ENCODE peak calls at places on chromosomes 12 and 14, in eight cellular contexts. One of them, this sample, is unnamed.

GRCh38 chr12:4947297-4947696 is 37.6 kb downstream of the KCNA1 start:
- DNase-seq in fibroblast of mammary gland: no peak
- DNase-seq in activated CD8-positive, alpha-beta memory T cell treated with anti-CD3 and anti-CD28 coated beads for 24 hours: no peak
- DNase-seq in renal cortical epithelial cell: no peak
- DNase-seq in brain microvascular endothelial cell: no peak
- DNase-seq in effector CD8-positive, alpha-beta T cell: no peak
- DNase-seq in CD8-positive, alpha-beta T cell: no peak
- DNase-seq in fibroblast of pulmonary artery: no peak
- DNase-seq in this sample: no peak

GRCh38 chr14:38721822-38722431 is 381.1 kb downstream of the SEC23A start:
- DNase-seq in fibroblast of mammary gland: peak
- DNase-seq in activated CD8-positive, alpha-beta memory T cell treated with anti-CD3 and anti-CD28 coated beads for 24 hours: no peak
- DNase-seq in renal cortical epithelial cell: peak
- DNase-seq in brain microvascular endothelial cell: peak
- DNase-seq in effector CD8-positive, alpha-beta T cell: no peak
- DNase-seq in CD8-positive, alpha-beta T cell: no peak
- DNase-seq in fibroblast of pulmonary artery: peak
- DNase-seq in this sample: peak

GRCh38 chr12:88420460-88420859 is 159.8 kb downstream of the KITLG start:
- DNase-seq in fibroblast of mammary gland: peak
- DNase-seq in activated CD8-positive, alpha-beta memory T cell treated with anti-CD3 and anti-CD28 coated beads for 24 hours: no peak
- DNase-seq in renal cortical epithelial cell: peak
- DNase-seq in brain microvascular endothelial cell: peak
- DNase-seq in effector CD8-positive, alpha-beta T cell: no peak
- DNase-seq in CD8-positive, alpha-beta T cell: no peak
- DNase-seq in fibroblast of pulmonary artery: peak
- DNase-seq in this sample: no peak

GRCh38 chr12:20950248-20950647 is 139.7 kb downstream of the SLCO1B3 start:
- DNase-seq in fibroblast of mammary gland: peak
- DNase-seq in activated CD8-positive, alpha-beta memory T cell treated with anti-CD3 and anti-CD28 coated beads for 24 hours: no peak
- DNase-seq in renal cortical epithelial cell: peak
- DNase-seq in brain microvascular endothelial cell: peak
- DNase-seq in effector CD8-positive, alpha-beta T cell: no peak
- DNase-seq in CD8-positive, alpha-beta T cell: no peak
- DNase-seq in fibroblast of pulmonary artery: peak
- DNase-seq in this sample: peak

GRCh38 chr14:100587763-100588411 is 670 bp upstream of the BEGAIN start:
- DNase-seq in fibroblast of mammary gland: peak
- DNase-seq in activated CD8-positive, alpha-beta memory T cell treated with anti-CD3 and anti-CD28 coated beads for 24 hours: no peak
- DNase-seq in renal cortical epithelial cell: no peak
- DNase-seq in brain microvascular endothelial cell: no peak
- DNase-seq in effector CD8-positive, alpha-beta T cell: no peak
- DNase-seq in CD8-positive, alpha-beta T cell: no peak
- DNase-seq in fibroblast of pulmonary artery: peak
- DNase-seq in this sample: peak

GRCh38 chr14:90601521-90601920 is 204.7 kb downstream of the CALM1 start:
- DNase-seq in fibroblast of mammary gland: no peak
- DNase-seq in activated CD8-positive, alpha-beta memory T cell treated with anti-CD3 and anti-CD28 coated beads for 24 hours: no peak
- DNase-seq in renal cortical epithelial cell: no peak
- DNase-seq in brain microvascular endothelial cell: no peak
- DNase-seq in effector CD8-positive, alpha-beta T cell: no peak
- DNase-seq in CD8-positive, alpha-beta T cell: no peak
- DNase-seq in fibroblast of pulmonary artery: no peak
- DNase-seq in this sample: no peak

GRCh38 chr14:104658325-104658712 is 31.1 kb upstream of the INF2 start:
- DNase-seq in fibroblast of mammary gland: no peak
- DNase-seq in activated CD8-positive, alpha-beta memory T cell treated with anti-CD3 and anti-CD28 coated beads for 24 hours: no peak
- DNase-seq in renal cortical epithelial cell: no peak
- DNase-seq in brain microvascular endothelial cell: no peak
- DNase-seq in effector CD8-positive, alpha-beta T cell: no peak
- DNase-seq in CD8-positive, alpha-beta T cell: no peak
- DNase-seq in fibroblast of pulmonary artery: no peak
- DNase-seq in this sample: no peak

GRCh38 chr12:47156167-47156736 is 76.5 kb upstream of the AMIGO2 start:
- DNase-seq in fibroblast of mammary gland: no peak
- DNase-seq in activated CD8-positive, alpha-beta memory T cell treated with anti-CD3 and anti-CD28 coated beads for 24 hours: no peak
- DNase-seq in renal cortical epithelial cell: peak
- DNase-seq in brain microvascular endothelial cell: peak
- DNase-seq in effector CD8-positive, alpha-beta T cell: no peak
- DNase-seq in CD8-positive, alpha-beta T cell: no peak
- DNase-seq in fibroblast of pulmonary artery: peak
- DNase-seq in this sample: no peak

GRCh38 chr12:65565601-65566560 is 258.4 kb upstream of the HMGA2 start:
- DNase-seq in fibroblast of mammary gland: peak
- DNase-seq in activated CD8-positive, alpha-beta memory T cell treated with anti-CD3 and anti-CD28 coated beads for 24 hours: no peak
- DNase-seq in renal cortical epithelial cell: peak
- DNase-seq in brain microvascular endothelial cell: peak
- DNase-seq in effector CD8-positive, alpha-beta T cell: no peak
- DNase-seq in CD8-positive, alpha-beta T cell: no peak
- DNase-seq in fibroblast of pulmonary artery: peak
- DNase-seq in this sample: no peak

This sample was measured in dermis blood vessel endothelial cell.